ENCODE peak calls at places on chromosomes 6 and 20, in four cellular contexts. T is midbrain; E is adrenal gland; B is stimulated activated CD8-positive, alpha-beta memory T cell treated with anti-CD3 and anti-CD28 coated beads, Interleukin-2, amount 100 ng/mL, for 1 hour. J is an unnamed sample.

GRCh38 chr6:46323312-46323965 is 152.7 kb upstream of the ENPP5 start:
- DNase-seq in T (no peak), B (no peak), E (peak; percentile 36), J (peak; percentile 82)

GRCh38 chr6:97443408-97444080 is 160.5 kb upstream of the MMS22L start:
- DNase-seq in E (no peak), B (no peak), T (peak; percentile 32), J (no peak)

GRCh38 chr6:110628330-110628729 is 151.9 kb upstream of the SLC22A16 start:
- DNase-seq in E (no peak), T (no peak), B (no peak), J (no peak)

GRCh38 chr20:58754584-58754983 is 62.0 kb downstream of the NPEPL1 start:
- DNase-seq in E (no peak), B (no peak), T (no peak), J (no peak)

GRCh38 chr6:45981046-45981445 is 34.6 kb downstream of the CLIC5 start:
- DNase-seq in T (no peak), B (no peak), E (no peak), J (no peak)

GRCh38 chr6:151675746-151676459 is 131.6 kb upstream of the ESR1 start:
- DNase-seq in T (peak; percentile 8), B (no peak), E (peak; percentile 32), J (no peak)

GRCh38 chr6:125357515-125358256 is 55.9 kb upstream of the HDDC2 start:
- DNase-seq in T (no peak), B (no peak), E (no peak), J (no peak)

GRCh38 chr6:37679539-37680476 is 17.9 kb downstream of the MDGA1 start:
- DNase-seq in B (no peak), E (no peak), T (no peak), J (no peak)

GRCh38 chr6:32415521-32416019 is 8.6 kb upstream of the BTNL2 start:
- DNase-seq in B (peak; percentile 58), E (peak; percentile 71), T (peak; percentile 66), J (no peak)